ENCODE peak calls at places on chromosomes 3 and 15, in ten cellular contexts. One of them, this sample, is unnamed.

GRCh38 chr15:79675982-79676381 is 220.8 kb downstream of the MTHFS start:
- DNase-seq in NCI-H1092: no peak
- DNase-seq in stimulated activated CD4-positive, alpha-beta T cell treated with anti-CD3 and anti-CD28 coated beads, TNF-alpha, amount 100 ng/mL, for 4 hours: no peak
- DNase-seq in foreskin melanocyte: no peak
- DNase-seq in right lobe of liver: no peak
- DNase-seq in heart right ventricle: no peak
- DNase-seq in choroid plexus epithelial cell: no peak
- DNase-seq in HS-5: no peak
- DNase-seq in EH: no peak
- DNase-seq in activated CD4-positive, alpha-beta T cell treated with anti-CD3 and anti-CD28 coated beads, Interleukin-2, amount 50 U/mL, for 1 hour: no peak
- DNase-seq in this sample: peak

GRCh38 chr3:24149032-24149431 is 203.9 kb downstream of the NR1D2 start:
- DNase-seq in NCI-H1092: no peak
- DNase-seq in stimulated activated CD4-positive, alpha-beta T cell treated with anti-CD3 and anti-CD28 coated beads, TNF-alpha, amount 100 ng/mL, for 4 hours: no peak
- DNase-seq in foreskin melanocyte: no peak
- DNase-seq in right lobe of liver: no peak
- DNase-seq in heart right ventricle: no peak
- DNase-seq in choroid plexus epithelial cell: peak
- DNase-seq in HS-5: no peak
- DNase-seq in EH: no peak
- DNase-seq in activated CD4-positive, alpha-beta T cell treated with anti-CD3 and anti-CD28 coated beads, Interleukin-2, amount 50 U/mL, for 1 hour: no peak
- DNase-seq in this sample: peak

GRCh38 chr3:184788751-184789150 is 23.2 kb upstream of the VPS8 start:
- DNase-seq in NCI-H1092: no peak
- DNase-seq in stimulated activated CD4-positive, alpha-beta T cell treated with anti-CD3 and anti-CD28 coated beads, TNF-alpha, amount 100 ng/mL, for 4 hours: no peak
- DNase-seq in foreskin melanocyte: no peak
- DNase-seq in right lobe of liver: no peak
- DNase-seq in heart right ventricle: no peak
- DNase-seq in choroid plexus epithelial cell: no peak
- DNase-seq in HS-5: no peak
- DNase-seq in EH: peak
- DNase-seq in activated CD4-positive, alpha-beta T cell treated with anti-CD3 and anti-CD28 coated beads, Interleukin-2, amount 50 U/mL, for 1 hour: no peak
- DNase-seq in this sample: no peak

GRCh38 chr3:16350041-16350952 is 85.3 kb downstream of the OXNAD1 start:
- DNase-seq in NCI-H1092: no peak
- DNase-seq in stimulated activated CD4-positive, alpha-beta T cell treated with anti-CD3 and anti-CD28 coated beads, TNF-alpha, amount 100 ng/mL, for 4 hours: no peak
- DNase-seq in foreskin melanocyte: peak
- DNase-seq in right lobe of liver: no peak
- DNase-seq in heart right ventricle: no peak
- DNase-seq in choroid plexus epithelial cell: peak
- DNase-seq in HS-5: peak
- DNase-seq in EH: peak
- DNase-seq in activated CD4-positive, alpha-beta T cell treated with anti-CD3 and anti-CD28 coated beads, Interleukin-2, amount 50 U/mL, for 1 hour: no peak
- DNase-seq in this sample: no peak

GRCh38 chr3:64235605-64236004 is 10.3 kb upstream of the PRICKLE2 start:
- DNase-seq in NCI-H1092: no peak
- DNase-seq in stimulated activated CD4-positive, alpha-beta T cell treated with anti-CD3 and anti-CD28 coated beads, TNF-alpha, amount 100 ng/mL, for 4 hours: no peak
- DNase-seq in foreskin melanocyte: no peak
- DNase-seq in right lobe of liver: no peak
- DNase-seq in heart right ventricle: no peak
- DNase-seq in choroid plexus epithelial cell: no peak
- DNase-seq in HS-5: no peak
- DNase-seq in EH: no peak
- DNase-seq in activated CD4-positive, alpha-beta T cell treated with anti-CD3 and anti-CD28 coated beads, Interleukin-2, amount 50 U/mL, for 1 hour: no peak
- DNase-seq in this sample: no peak

GRCh38 chr3:136788154-136788553 is 30.8 kb upstream of the SLC35G2 start:
- DNase-seq in NCI-H1092: no peak
- DNase-seq in stimulated activated CD4-positive, alpha-beta T cell treated with anti-CD3 and anti-CD28 coated beads, TNF-alpha, amount 100 ng/mL, for 4 hours: no peak
- DNase-seq in foreskin melanocyte: no peak
- DNase-seq in right lobe of liver: no peak
- DNase-seq in heart right ventricle: no peak
- DNase-seq in choroid plexus epithelial cell: no peak
- DNase-seq in HS-5: no peak
- DNase-seq in EH: no peak
- DNase-seq in activated CD4-positive, alpha-beta T cell treated with anti-CD3 and anti-CD28 coated beads, Interleukin-2, amount 50 U/mL, for 1 hour: no peak
- DNase-seq in this sample: no peak

GRCh38 chr3:196666001-196666867 is 26.7 kb downstream of the NRROS start:
- DNase-seq in NCI-H1092: peak
- DNase-seq in stimulated activated CD4-positive, alpha-beta T cell treated with anti-CD3 and anti-CD28 coated beads, TNF-alpha, amount 100 ng/mL, for 4 hours: no peak
- DNase-seq in foreskin melanocyte: peak
- DNase-seq in right lobe of liver: no peak
- DNase-seq in heart right ventricle: no peak
- DNase-seq in choroid plexus epithelial cell: peak
- DNase-seq in HS-5: peak
- DNase-seq in EH: peak
- DNase-seq in activated CD4-positive, alpha-beta T cell treated with anti-CD3 and anti-CD28 coated beads, Interleukin-2, amount 50 U/mL, for 1 hour: no peak
- DNase-seq in this sample: peak

GRCh38 chr15:36024066-36024465 is 478.1 kb upstream of the DPH6 start:
- DNase-seq in NCI-H1092: no peak
- DNase-seq in stimulated activated CD4-positive, alpha-beta T cell treated with anti-CD3 and anti-CD28 coated beads, TNF-alpha, amount 100 ng/mL, for 4 hours: no peak
- DNase-seq in foreskin melanocyte: no peak
- DNase-seq in right lobe of liver: no peak
- DNase-seq in heart right ventricle: no peak
- DNase-seq in choroid plexus epithelial cell: peak
- DNase-seq in HS-5: no peak
- DNase-seq in EH: no peak
- DNase-seq in activated CD4-positive, alpha-beta T cell treated with anti-CD3 and anti-CD28 coated beads, Interleukin-2, amount 50 U/mL, for 1 hour: no peak
- DNase-seq in this sample: no peak

GRCh38 chr15:58552505-58553364 is 120.9 kb downstream of the LIPC start:
- DNase-seq in NCI-H1092: no peak
- DNase-seq in stimulated activated CD4-positive, alpha-beta T cell treated with anti-CD3 and anti-CD28 coated beads, TNF-alpha, amount 100 ng/mL, for 4 hours: no peak
- DNase-seq in foreskin melanocyte: no peak
- DNase-seq in right lobe of liver: peak
- DNase-seq in heart right ventricle: no peak
- DNase-seq in choroid plexus epithelial cell: no peak
- DNase-seq in HS-5: no peak
- DNase-seq in EH: no peak
- DNase-seq in activated CD4-positive, alpha-beta T cell treated with anti-CD3 and anti-CD28 coated beads, Interleukin-2, amount 50 U/mL, for 1 hour: no peak
- DNase-seq in this sample: no peak

GRCh38 chr15:79680721-79681120 is 216.1 kb downstream of the MTHFS start:
- DNase-seq in NCI-H1092: no peak
- DNase-seq in stimulated activated CD4-positive, alpha-beta T cell treated with anti-CD3 and anti-CD28 coated beads, TNF-alpha, amount 100 ng/mL, for 4 hours: no peak
- DNase-seq in foreskin melanocyte: no peak
- DNase-seq in right lobe of liver: no peak
- DNase-seq in heart right ventricle: no peak
- DNase-seq in choroid plexus epithelial cell: peak
- DNase-seq in HS-5: peak
- DNase-seq in EH: peak
- DNase-seq in activated CD4-positive, alpha-beta T cell treated with anti-CD3 and anti-CD28 coated beads, Interleukin-2, amount 50 U/mL, for 1 hour: no peak
- DNase-seq in this sample: peak

GRCh38 chr3:127678315-127678599 is 5.5 kb downstream of the ABTB1 start:
- DNase-seq in NCI-H1092: no peak
- DNase-seq in stimulated activated CD4-positive, alpha-beta T cell treated with anti-CD3 and anti-CD28 coated beads, TNF-alpha, amount 100 ng/mL, for 4 hours: no peak
- DNase-seq in foreskin melanocyte: no peak
- DNase-seq in right lobe of liver: no peak
- DNase-seq in heart right ventricle: no peak
- DNase-seq in choroid plexus epithelial cell: no peak
- DNase-seq in HS-5: no peak
- DNase-seq in EH: no peak
- DNase-seq in activated CD4-positive, alpha-beta T cell treated with anti-CD3 and anti-CD28 coated beads, Interleukin-2, amount 50 U/mL, for 1 hour: no peak
- DNase-seq in this sample: no peak

GRCh38 chr3:11545186-11545851 is 98.4 kb downstream of the VGLL4 start:
- DNase-seq in NCI-H1092: no peak
- DNase-seq in stimulated activated CD4-positive, alpha-beta T cell treated with anti-CD3 and anti-CD28 coated beads, TNF-alpha, amount 100 ng/mL, for 4 hours: no peak
- DNase-seq in foreskin melanocyte: no peak
- DNase-seq in right lobe of liver: peak
- DNase-seq in heart right ventricle: no peak
- DNase-seq in choroid plexus epithelial cell: no peak
- DNase-seq in HS-5: no peak
- DNase-seq in EH: no peak
- DNase-seq in activated CD4-positive, alpha-beta T cell treated with anti-CD3 and anti-CD28 coated beads, Interleukin-2, amount 50 U/mL, for 1 hour: no peak
- DNase-seq in this sample: peak

GRCh38 chr15:77496710-77497107 is 76.0 kb downstream of the HMG20A start:
- DNase-seq in NCI-H1092: peak
- DNase-seq in stimulated activated CD4-positive, alpha-beta T cell treated with anti-CD3 and anti-CD28 coated beads, TNF-alpha, amount 100 ng/mL, for 4 hours: peak
- DNase-seq in foreskin melanocyte: peak
- DNase-seq in right lobe of liver: peak
- DNase-seq in heart right ventricle: peak
- DNase-seq in choroid plexus epithelial cell: peak
- DNase-seq in HS-5: peak
- DNase-seq in EH: peak
- DNase-seq in activated CD4-positive, alpha-beta T cell treated with anti-CD3 and anti-CD28 coated beads, Interleukin-2, amount 50 U/mL, for 1 hour: peak
- DNase-seq in this sample: peak

GRCh38 chr3:101994386-101994785 is 145.1 kb downstream of the NFKBIZ start:
- DNase-seq in NCI-H1092: no peak
- DNase-seq in stimulated activated CD4-positive, alpha-beta T cell treated with anti-CD3 and anti-CD28 coated beads, TNF-alpha, amount 100 ng/mL, for 4 hours: no peak
- DNase-seq in foreskin melanocyte: no peak
- DNase-seq in right lobe of liver: no peak
- DNase-seq in heart right ventricle: no peak
- DNase-seq in choroid plexus epithelial cell: no peak
- DNase-seq in HS-5: no peak
- DNase-seq in EH: no peak
- DNase-seq in activated CD4-positive, alpha-beta T cell treated with anti-CD3 and anti-CD28 coated beads, Interleukin-2, amount 50 U/mL, for 1 hour: no peak
- DNase-seq in this sample: no peak

GRCh38 chr3:8458711-8459110 is 42.9 kb upstream of the LMCD1 start:
- DNase-seq in NCI-H1092: no peak
- DNase-seq in stimulated activated CD4-positive, alpha-beta T cell treated with anti-CD3 and anti-CD28 coated beads, TNF-alpha, amount 100 ng/mL, for 4 hours: no peak
- DNase-seq in foreskin melanocyte: no peak
- DNase-seq in right lobe of liver: no peak
- DNase-seq in heart right ventricle: no peak
- DNase-seq in choroid plexus epithelial cell: no peak
- DNase-seq in HS-5: peak
- DNase-seq in EH: peak
- DNase-seq in activated CD4-positive, alpha-beta T cell treated with anti-CD3 and anti-CD28 coated beads, Interleukin-2, amount 50 U/mL, for 1 hour: no peak
- DNase-seq in this sample: no peak

GRCh38 chr3:5767304-5767703 is 579.8 kb downstream of the EDEM1 start:
- DNase-seq in NCI-H1092: no peak
- DNase-seq in stimulated activated CD4-positive, alpha-beta T cell treated with anti-CD3 and anti-CD28 coated beads, TNF-alpha, amount 100 ng/mL, for 4 hours: no peak
- DNase-seq in foreskin melanocyte: no peak
- DNase-seq in right lobe of liver: no peak
- DNase-seq in heart right ventricle: no peak
- DNase-seq in choroid plexus epithelial cell: no peak
- DNase-seq in HS-5: no peak
- DNase-seq in EH: no peak
- DNase-seq in activated CD4-positive, alpha-beta T cell treated with anti-CD3 and anti-CD28 coated beads, Interleukin-2, amount 50 U/mL, for 1 hour: no peak
- DNase-seq in this sample: no peak

GRCh38 chr3:170802164-170803151 is 67.5 kb downstream of the RPL22L1 start:
- DNase-seq in NCI-H1092: no peak
- DNase-seq in stimulated activated CD4-positive, alpha-beta T cell treated with anti-CD3 and anti-CD28 coated beads, TNF-alpha, amount 100 ng/mL, for 4 hours: no peak
- DNase-seq in foreskin melanocyte: peak
- DNase-seq in right lobe of liver: no peak
- DNase-seq in heart right ventricle: no peak
- DNase-seq in choroid plexus epithelial cell: peak
- DNase-seq in HS-5: peak
- DNase-seq in EH: peak
- DNase-seq in activated CD4-positive, alpha-beta T cell treated with anti-CD3 and anti-CD28 coated beads, Interleukin-2, amount 50 U/mL, for 1 hour: no peak
- DNase-seq in this sample: peak

GRCh38 chr3:148173836-148174235 is 523.9 kb upstream of the AGTR1 start:
- DNase-seq in NCI-H1092: no peak
- DNase-seq in stimulated activated CD4-positive, alpha-beta T cell treated with anti-CD3 and anti-CD28 coated beads, TNF-alpha, amount 100 ng/mL, for 4 hours: no peak
- DNase-seq in foreskin melanocyte: no peak
- DNase-seq in right lobe of liver: no peak
- DNase-seq in heart right ventricle: no peak
- DNase-seq in choroid plexus epithelial cell: peak
- DNase-seq in HS-5: no peak
- DNase-seq in EH: peak
- DNase-seq in activated CD4-positive, alpha-beta T cell treated with anti-CD3 and anti-CD28 coated beads, Interleukin-2, amount 50 U/mL, for 1 hour: no peak
- DNase-seq in this sample: no peak

GRCh38 chr15:48602358-48603122 is 43.0 kb downstream of the FBN1 start:
- DNase-seq in NCI-H1092: no peak
- DNase-seq in stimulated activated CD4-positive, alpha-beta T cell treated with anti-CD3 and anti-CD28 coated beads, TNF-alpha, amount 100 ng/mL, for 4 hours: no peak
- DNase-seq in foreskin melanocyte: peak
- DNase-seq in right lobe of liver: no peak
- DNase-seq in heart right ventricle: no peak
- DNase-seq in choroid plexus epithelial cell: peak
- DNase-seq in HS-5: peak
- DNase-seq in EH: peak
- DNase-seq in activated CD4-positive, alpha-beta T cell treated with anti-CD3 and anti-CD28 coated beads, Interleukin-2, amount 50 U/mL, for 1 hour: no peak
- DNase-seq in this sample: peak

GRCh38 chr15:39172380-39173281 is 408.2 kb upstream of the THBS1 start:
- DNase-seq in NCI-H1092: no peak
- DNase-seq in stimulated activated CD4-positive, alpha-beta T cell treated with anti-CD3 and anti-CD28 coated beads, TNF-alpha, amount 100 ng/mL, for 4 hours: no peak
- DNase-seq in foreskin melanocyte: peak
- DNase-seq in right lobe of liver: no peak
- DNase-seq in heart right ventricle: no peak
- DNase-seq in choroid plexus epithelial cell: peak
- DNase-seq in HS-5: no peak
- DNase-seq in EH: peak
- DNase-seq in activated CD4-positive, alpha-beta T cell treated with anti-CD3 and anti-CD28 coated beads, Interleukin-2, amount 50 U/mL, for 1 hour: no peak
- DNase-seq in this sample: no peak

GRCh38 chr3:48492461-48493202 is 11.3 kb downstream of the SHISA5 start:
- DNase-seq in NCI-H1092: no peak
- DNase-seq in stimulated activated CD4-positive, alpha-beta T cell treated with anti-CD3 and anti-CD28 coated beads, TNF-alpha, amount 100 ng/mL, for 4 hours: no peak
- DNase-seq in foreskin melanocyte: no peak
- DNase-seq in right lobe of liver: no peak
- DNase-seq in heart right ventricle: no peak
- DNase-seq in choroid plexus epithelial cell: no peak
- DNase-seq in HS-5: no peak
- DNase-seq in EH: peak
- DNase-seq in activated CD4-positive, alpha-beta T cell treated with anti-CD3 and anti-CD28 coated beads, Interleukin-2, amount 50 U/mL, for 1 hour: no peak
- DNase-seq in this sample: no peak

GRCh38 chr3:71029770-71030169 is 553.8 kb downstream of the FOXP1 start:
- DNase-seq in NCI-H1092: no peak
- DNase-seq in stimulated activated CD4-positive, alpha-beta T cell treated with anti-CD3 and anti-CD28 coated beads, TNF-alpha, amount 100 ng/mL, for 4 hours: no peak
- DNase-seq in foreskin melanocyte: no peak
- DNase-seq in right lobe of liver: no peak
- DNase-seq in heart right ventricle: no peak
- DNase-seq in choroid plexus epithelial cell: no peak
- DNase-seq in HS-5: no peak
- DNase-seq in EH: no peak
- DNase-seq in activated CD4-positive, alpha-beta T cell treated with anti-CD3 and anti-CD28 coated beads, Interleukin-2, amount 50 U/mL, for 1 hour: no peak
- DNase-seq in this sample: no peak

GRCh38 chr3:157231071-157231470 is 71.1 kb upstream of the CCNL1 start:
- DNase-seq in NCI-H1092: no peak
- DNase-seq in stimulated activated CD4-positive, alpha-beta T cell treated with anti-CD3 and anti-CD28 coated beads, TNF-alpha, amount 100 ng/mL, for 4 hours: no peak
- DNase-seq in foreskin melanocyte: no peak
- DNase-seq in right lobe of liver: no peak
- DNase-seq in heart right ventricle: no peak
- DNase-seq in choroid plexus epithelial cell: peak
- DNase-seq in HS-5: peak
- DNase-seq in EH: peak
- DNase-seq in activated CD4-positive, alpha-beta T cell treated with anti-CD3 and anti-CD28 coated beads, Interleukin-2, amount 50 U/mL, for 1 hour: no peak
- DNase-seq in this sample: no peak

GRCh38 chr3:149717391-149718056 is 34.8 kb downstream of the COMMD2 start:
- DNase-seq in NCI-H1092: no peak
- DNase-seq in stimulated activated CD4-positive, alpha-beta T cell treated with anti-CD3 and anti-CD28 coated beads, TNF-alpha, amount 100 ng/mL, for 4 hours: no peak
- DNase-seq in foreskin melanocyte: peak
- DNase-seq in right lobe of liver: peak
- DNase-seq in heart right ventricle: no peak
- DNase-seq in choroid plexus epithelial cell: peak
- DNase-seq in HS-5: peak
- DNase-seq in EH: peak
- DNase-seq in activated CD4-positive, alpha-beta T cell treated with anti-CD3 and anti-CD28 coated beads, Interleukin-2, amount 50 U/mL, for 1 hour: no peak
- DNase-seq in this sample: peak

GRCh38 chr3:174949523-174949922 is 90.4 kb downstream of the NAALADL2 start:
- DNase-seq in NCI-H1092: no peak
- DNase-seq in stimulated activated CD4-positive, alpha-beta T cell treated with anti-CD3 and anti-CD28 coated beads, TNF-alpha, amount 100 ng/mL, for 4 hours: no peak
- DNase-seq in foreskin melanocyte: no peak
- DNase-seq in right lobe of liver: no peak
- DNase-seq in heart right ventricle: no peak
- DNase-seq in choroid plexus epithelial cell: peak
- DNase-seq in HS-5: no peak
- DNase-seq in EH: peak
- DNase-seq in activated CD4-positive, alpha-beta T cell treated with anti-CD3 and anti-CD28 coated beads, Interleukin-2, amount 50 U/mL, for 1 hour: no peak
- DNase-seq in this sample: no peak

GRCh38 chr15:78673917-78674444 is 33.0 kb upstream of the CHRNB4 start:
- DNase-seq in NCI-H1092: no peak
- DNase-seq in stimulated activated CD4-positive, alpha-beta T cell treated with anti-CD3 and anti-CD28 coated beads, TNF-alpha, amount 100 ng/mL, for 4 hours: no peak
- DNase-seq in foreskin melanocyte: no peak
- DNase-seq in right lobe of liver: no peak
- DNase-seq in heart right ventricle: no peak
- DNase-seq in choroid plexus epithelial cell: no peak
- DNase-seq in HS-5: no peak
- DNase-seq in EH: no peak
- DNase-seq in activated CD4-positive, alpha-beta T cell treated with anti-CD3 and anti-CD28 coated beads, Interleukin-2, amount 50 U/mL, for 1 hour: no peak
- DNase-seq in this sample: no peak

GRCh38 chr3:169562988-169563774 is 100.3 kb downstream of the MECOM start:
- DNase-seq in NCI-H1092: peak
- DNase-seq in stimulated activated CD4-positive, alpha-beta T cell treated with anti-CD3 and anti-CD28 coated beads, TNF-alpha, amount 100 ng/mL, for 4 hours: no peak
- DNase-seq in foreskin melanocyte: no peak
- DNase-seq in right lobe of liver: no peak
- DNase-seq in heart right ventricle: no peak
- DNase-seq in choroid plexus epithelial cell: no peak
- DNase-seq in HS-5: no peak
- DNase-seq in EH: no peak
- DNase-seq in activated CD4-positive, alpha-beta T cell treated with anti-CD3 and anti-CD28 coated beads, Interleukin-2, amount 50 U/mL, for 1 hour: no peak
- DNase-seq in this sample: peak